ENCODE peak calls at places on chromosomes 11 and 22, in eight cellular contexts. D is foreskin fibroblast; Q is stimulated activated CD4-positive, alpha-beta T cell treated with anti-CD3 and anti-CD28 coated beads, Interleukin-1b, Interleukin-23, amount 100 ng/mL, for 1 hour; I is effector CD4-positive, alpha-beta T cell; U is neural crest cell; G is WTC11; B is iris pigment epithelial cell; V is LHCN-M2. W is an unnamed sample.
A peak's percentile ranks its signal among the peaks of the same experiment; 100 is the strongest.

GRCh38 chr22:39478461-39478860 is 21.6 kb downstream of the MGAT3 start:
- DNase-seq in U (no peak), G (peak; percentile 70), V (no peak), Q (no peak), B (no peak), I (no peak), D (no peak), W (no peak)

GRCh38 chr11:46117842-46118241 is 3.4 kb downstream of the PHF21A start:
- DNase-seq in V (no peak), D (no peak), U (no peak), G (no peak), Q (no peak), I (no peak), B (no peak), W (no peak)

GRCh38 chr11:86162257-86162656 is 82.3 kb upstream of the EED start:
- DNase-seq in U (no peak), B (peak; percentile 95), D (peak; percentile 85), I (no peak), G (no peak), V (peak; percentile 90), Q (no peak), W (peak; percentile 57)

GRCh38 chr11:73978576-73979086 is 4.0 kb downstream of the UCP2 start:
- DNase-seq in D (no peak), V (no peak), Q (no peak), B (peak; percentile 15), I (no peak), U (no peak), G (no peak), W (no peak)

GRCh38 chr11:44611687-44612437 is 46.4 kb downstream of the CD82 start:
- DNase-seq in U (no peak), I (peak; percentile 68), Q (peak; percentile 37), G (no peak), V (no peak), D (no peak), B (no peak), W (no peak)

GRCh38 chr11:66559141-66559861 is 9.1 kb downstream of the CTSF start:
- DNase-seq in V (no peak), Q (no peak), U (no peak), B (no peak), D (no peak), I (no peak), G (peak; percentile 55), W (no peak)

GRCh38 chr11:122645847-122646246 is 9.7 kb upstream of the UBASH3B start:
- DNase-seq in I (no peak), B (no peak), G (no peak), Q (no peak), V (no peak), U (no peak), D (no peak), W (no peak)

GRCh38 chr11:17976651-17977050 is 36.2 kb downstream of the SERGEF start:
- DNase-seq in U (no peak), B (no peak), Q (no peak), D (no peak), I (no peak), V (no peak), G (no peak), W (no peak)

GRCh38 chr11:79708319-79708928 is 267.6 kb upstream of the TENM4 start:
- DNase-seq in U (peak; percentile 35), G (peak; percentile 23), I (no peak), Q (no peak), D (no peak), V (peak; percentile 29), B (peak; percentile 17), W (peak; percentile 24)

GRCh38 chr22:37887610-37888378 is 18.3 kb upstream of the MICALL1 start:
- DNase-seq in U (no peak), G (no peak), D (peak; percentile 26), I (no peak), B (peak; percentile 63), V (no peak), Q (no peak), W (no peak)

GRCh38 chr11:19566583-19567379 is 145.9 kb upstream of the NAV2 start:
- DNase-seq in Q (no peak), V (no peak), G (no peak), B (no peak), D (no peak), U (no peak), I (no peak), W (no peak)

GRCh38 chr22:17213976-17214375 is 5.3 kb downstream of the ADA2 start:
- DNase-seq in I (peak; percentile 26), D (no peak), Q (peak; percentile 24), B (peak; percentile 54), G (peak; percentile 72), U (peak; percentile 22), V (peak; percentile 39), W (no peak)

GRCh38 chr11:73004088-73004487 is 138.0 kb downstream of the FCHSD2 start:
- DNase-seq in G (no peak), B (no peak), V (no peak), D (no peak), U (no peak), Q (no peak), I (no peak), W (no peak)

GRCh38 chr11:1837171-1838076 is 1.4 kb upstream of the TNNI2 start:
- DNase-seq in G (peak; percentile 88), Q (peak; percentile 50), D (peak; percentile 35), B (peak; percentile 45), U (peak; percentile 83), V (peak; percentile 55), I (peak; percentile 68), W (no peak)

GRCh38 chr11:121722431-121723256 is 269.9 kb upstream of the SORL1-AS1 start:
- DNase-seq in Q (no peak), G (peak; percentile 63), I (no peak), V (peak; percentile 76), U (peak; percentile 62), D (peak; percentile 78), B (peak; percentile 87), W (peak; percentile 31)

GRCh38 chr11:86395061-86395551 is 20.4 kb downstream of the CCDC81 start:
- DNase-seq in V (no peak), I (no peak), U (no peak), G (peak; percentile 20), D (no peak), B (peak; percentile 62), Q (no peak), W (no peak)

GRCh38 chr11:72038491-72038890 is 39.8 kb downstream of the IL18BP start:
- DNase-seq in V (peak; percentile 35), I (no peak), U (no peak), B (peak; percentile 78), Q (no peak), G (no peak), D (peak; percentile 83), W (no peak)

GRCh38 chr22:41092847-41093371 is 517 bp downstream of the EP300 start:
- DNase-seq in D (peak; percentile 4), I (peak; percentile 9), Q (no peak), B (peak; percentile 34), V (peak; percentile 19), G (no peak), U (no peak), W (peak; percentile 19)

GRCh38 chr22:19603767-19604166 is 79.6 kb upstream of the CLDN5 start:
- DNase-seq in U (no peak), D (no peak), I (no peak), V (no peak), G (no peak), Q (no peak), B (no peak), W (no peak)

GRCh38 chr22:39243443-39244072 is 1.2 kb downstream of the PDGFB start:
- DNase-seq in U (no peak), Q (no peak), D (no peak), V (no peak), I (no peak), G (no peak), B (no peak), W (no peak)

GRCh38 chr11:78399136-78399535 is 18.5 kb downstream of the GAB2 start:
- DNase-seq in V (no peak), B (no peak), G (no peak), Q (no peak), I (no peak), D (no peak), U (no peak), W (no peak)

GRCh38 chr11:100177651-100178050 is 509.4 kb upstream of the ARHGAP42 start:
- DNase-seq in G (no peak), U (no peak), Q (no peak), V (no peak), B (no peak), D (no peak), I (no peak), W (no peak)

GRCh38 chr11:50080256-50080655 is 47.6 kb downstream of the OR4C45 start:
- DNase-seq in Q (no peak), U (no peak), V (no peak), G (no peak), B (no peak), I (no peak), D (no peak), W (no peak)

GRCh38 chr11:16365456-16366355 is 9.4 kb upstream of the SOX6 start:
- DNase-seq in V (no peak), G (no peak), I (no peak), Q (no peak), B (no peak), D (no peak), U (no peak), W (no peak)

GRCh38 chr11:11170352-11171084 is 182.5 kb downstream of the CSNK2A3 start:
- DNase-seq in D (no peak), V (no peak), B (no peak), I (no peak), U (no peak), G (no peak), Q (no peak), W (no peak)

GRCh38 chr11:123251656-123252344 is 56.8 kb upstream of the CLMP start:
- DNase-seq in G (no peak), B (peak; percentile 44), U (no peak), V (peak; percentile 19), I (no peak), Q (no peak), D (peak; percentile 60), W (no peak)

GRCh38 chr11:34585870-34586654 is 34.8 kb upstream of the EHF start:
- DNase-seq in D (peak; percentile 49), Q (no peak), V (peak; percentile 79), I (no peak), G (no peak), U (peak; percentile 9), B (peak; percentile 59), W (no peak)

W was measured in HS-27A.